ENCODE peak calls at places on chromosomes 16 and 17, in eight cellular contexts. One of them, this sample, is unnamed.

GRCh38 chr17:1783834-1784611 is 22.2 kb downstream of the SERPINF1 start:
- DNase-seq in heart right ventricle: peak; percentile 87
- DNase-seq in activated naive CD8-positive, alpha-beta T cell treated with anti-CD3 and anti-CD28 coated beads, Interleukin-2, amount 50 U/mL, for 24 hours: no peak
- DNase-seq in T-helper 1 cell: no peak
- DNase-seq in stimulated activated CD8-positive, alpha-beta memory T cell treated with anti-CD3 and anti-CD28 coated beads, Interleukin-4, amount 100 ng/mL, for 24 hours: no peak
- DNase-seq in CD8-positive, alpha-beta T cell: no peak
- DNase-seq in stimulated activated CD4-positive, alpha-beta T cell treated with anti-CD3 and anti-CD28 coated beads, Interleukin-4, amount 100 ng/mL, for 48 hours: no peak
- DNase-seq in fibroblast of villous mesenchyme: peak; percentile 94
- DNase-seq in this sample: no peak

GRCh38 chr17:17931159-17931558 is 41.0 kb downstream of the TOM1L2 start:
- DNase-seq in heart right ventricle: no peak
- DNase-seq in activated naive CD8-positive, alpha-beta T cell treated with anti-CD3 and anti-CD28 coated beads, Interleukin-2, amount 50 U/mL, for 24 hours: no peak
- DNase-seq in T-helper 1 cell: no peak
- DNase-seq in stimulated activated CD8-positive, alpha-beta memory T cell treated with anti-CD3 and anti-CD28 coated beads, Interleukin-4, amount 100 ng/mL, for 24 hours: no peak
- DNase-seq in CD8-positive, alpha-beta T cell: no peak
- DNase-seq in stimulated activated CD4-positive, alpha-beta T cell treated with anti-CD3 and anti-CD28 coated beads, Interleukin-4, amount 100 ng/mL, for 48 hours: no peak
- DNase-seq in fibroblast of villous mesenchyme: no peak
- DNase-seq in this sample: no peak

GRCh38 chr16:13611596-13611995 is 308.4 kb upstream of the ERCC4 start:
- DNase-seq in heart right ventricle: no peak
- DNase-seq in activated naive CD8-positive, alpha-beta T cell treated with anti-CD3 and anti-CD28 coated beads, Interleukin-2, amount 50 U/mL, for 24 hours: no peak
- DNase-seq in T-helper 1 cell: no peak
- DNase-seq in stimulated activated CD8-positive, alpha-beta memory T cell treated with anti-CD3 and anti-CD28 coated beads, Interleukin-4, amount 100 ng/mL, for 24 hours: no peak
- DNase-seq in CD8-positive, alpha-beta T cell: no peak
- DNase-seq in stimulated activated CD4-positive, alpha-beta T cell treated with anti-CD3 and anti-CD28 coated beads, Interleukin-4, amount 100 ng/mL, for 48 hours: no peak
- DNase-seq in fibroblast of villous mesenchyme: no peak
- DNase-seq in this sample: no peak

GRCh38 chr17:2087597-2088211 is 32.8 kb downstream of the HIC1 start:
- DNase-seq in heart right ventricle: peak; percentile 67
- DNase-seq in activated naive CD8-positive, alpha-beta T cell treated with anti-CD3 and anti-CD28 coated beads, Interleukin-2, amount 50 U/mL, for 24 hours: peak; percentile 62
- DNase-seq in T-helper 1 cell: no peak
- DNase-seq in stimulated activated CD8-positive, alpha-beta memory T cell treated with anti-CD3 and anti-CD28 coated beads, Interleukin-4, amount 100 ng/mL, for 24 hours: peak; percentile 42
- DNase-seq in CD8-positive, alpha-beta T cell: no peak
- DNase-seq in stimulated activated CD4-positive, alpha-beta T cell treated with anti-CD3 and anti-CD28 coated beads, Interleukin-4, amount 100 ng/mL, for 48 hours: peak; percentile 34
- DNase-seq in fibroblast of villous mesenchyme: no peak
- DNase-seq in this sample: no peak

GRCh38 chr16:50096791-50097190 is 31.0 kb downstream of the HEATR3 start:
- DNase-seq in heart right ventricle: no peak
- DNase-seq in activated naive CD8-positive, alpha-beta T cell treated with anti-CD3 and anti-CD28 coated beads, Interleukin-2, amount 50 U/mL, for 24 hours: no peak
- DNase-seq in T-helper 1 cell: no peak
- DNase-seq in stimulated activated CD8-positive, alpha-beta memory T cell treated with anti-CD3 and anti-CD28 coated beads, Interleukin-4, amount 100 ng/mL, for 24 hours: no peak
- DNase-seq in CD8-positive, alpha-beta T cell: no peak
- DNase-seq in stimulated activated CD4-positive, alpha-beta T cell treated with anti-CD3 and anti-CD28 coated beads, Interleukin-4, amount 100 ng/mL, for 48 hours: no peak
- DNase-seq in fibroblast of villous mesenchyme: peak; percentile 13
- DNase-seq in this sample: no peak

GRCh38 chr17:81164464-81165245 is 652 bp upstream of the PVALEF start:
- DNase-seq in heart right ventricle: no peak
- DNase-seq in activated naive CD8-positive, alpha-beta T cell treated with anti-CD3 and anti-CD28 coated beads, Interleukin-2, amount 50 U/mL, for 24 hours: no peak
- DNase-seq in T-helper 1 cell: no peak
- DNase-seq in stimulated activated CD8-positive, alpha-beta memory T cell treated with anti-CD3 and anti-CD28 coated beads, Interleukin-4, amount 100 ng/mL, for 24 hours: no peak
- DNase-seq in CD8-positive, alpha-beta T cell: no peak
- DNase-seq in stimulated activated CD4-positive, alpha-beta T cell treated with anti-CD3 and anti-CD28 coated beads, Interleukin-4, amount 100 ng/mL, for 48 hours: no peak
- DNase-seq in fibroblast of villous mesenchyme: no peak
- DNase-seq in this sample: no peak

GRCh38 chr17:41579484-41580243 is 7.0 kb downstream of the KRT14 start:
- DNase-seq in heart right ventricle: peak; percentile 80
- DNase-seq in activated naive CD8-positive, alpha-beta T cell treated with anti-CD3 and anti-CD28 coated beads, Interleukin-2, amount 50 U/mL, for 24 hours: peak; percentile 78
- DNase-seq in T-helper 1 cell: no peak
- DNase-seq in stimulated activated CD8-positive, alpha-beta memory T cell treated with anti-CD3 and anti-CD28 coated beads, Interleukin-4, amount 100 ng/mL, for 24 hours: peak; percentile 46
- DNase-seq in CD8-positive, alpha-beta T cell: peak; percentile 26
- DNase-seq in stimulated activated CD4-positive, alpha-beta T cell treated with anti-CD3 and anti-CD28 coated beads, Interleukin-4, amount 100 ng/mL, for 48 hours: peak; percentile 79
- DNase-seq in fibroblast of villous mesenchyme: peak; percentile 62
- DNase-seq in this sample: peak; percentile 43

GRCh38 chr17:50920891-50921595 is 54.9 kb upstream of the TOB1 start:
- DNase-seq in heart right ventricle: no peak
- DNase-seq in activated naive CD8-positive, alpha-beta T cell treated with anti-CD3 and anti-CD28 coated beads, Interleukin-2, amount 50 U/mL, for 24 hours: no peak
- DNase-seq in T-helper 1 cell: no peak
- DNase-seq in stimulated activated CD8-positive, alpha-beta memory T cell treated with anti-CD3 and anti-CD28 coated beads, Interleukin-4, amount 100 ng/mL, for 24 hours: no peak
- DNase-seq in CD8-positive, alpha-beta T cell: no peak
- DNase-seq in stimulated activated CD4-positive, alpha-beta T cell treated with anti-CD3 and anti-CD28 coated beads, Interleukin-4, amount 100 ng/mL, for 48 hours: no peak
- DNase-seq in fibroblast of villous mesenchyme: no peak
- DNase-seq in this sample: no peak

GRCh38 chr17:77692571-77693161 is 265.8 kb upstream of the TNRC6C start:
- DNase-seq in heart right ventricle: no peak
- DNase-seq in activated naive CD8-positive, alpha-beta T cell treated with anti-CD3 and anti-CD28 coated beads, Interleukin-2, amount 50 U/mL, for 24 hours: no peak
- DNase-seq in T-helper 1 cell: no peak
- DNase-seq in stimulated activated CD8-positive, alpha-beta memory T cell treated with anti-CD3 and anti-CD28 coated beads, Interleukin-4, amount 100 ng/mL, for 24 hours: no peak
- DNase-seq in CD8-positive, alpha-beta T cell: no peak
- DNase-seq in stimulated activated CD4-positive, alpha-beta T cell treated with anti-CD3 and anti-CD28 coated beads, Interleukin-4, amount 100 ng/mL, for 48 hours: no peak
- DNase-seq in fibroblast of villous mesenchyme: peak; percentile 2
- DNase-seq in this sample: no peak

GRCh38 chr17:58710948-58711552 is 18.6 kb downstream of the RAD51C start:
- DNase-seq in heart right ventricle: peak; percentile 21
- DNase-seq in activated naive CD8-positive, alpha-beta T cell treated with anti-CD3 and anti-CD28 coated beads, Interleukin-2, amount 50 U/mL, for 24 hours: peak; percentile 29
- DNase-seq in T-helper 1 cell: no peak
- DNase-seq in stimulated activated CD8-positive, alpha-beta memory T cell treated with anti-CD3 and anti-CD28 coated beads, Interleukin-4, amount 100 ng/mL, for 24 hours: peak; percentile 6
- DNase-seq in CD8-positive, alpha-beta T cell: no peak
- DNase-seq in stimulated activated CD4-positive, alpha-beta T cell treated with anti-CD3 and anti-CD28 coated beads, Interleukin-4, amount 100 ng/mL, for 48 hours: peak; percentile 15
- DNase-seq in fibroblast of villous mesenchyme: peak; percentile 76
- DNase-seq in this sample: no peak

GRCh38 chr16:81855552-81856153 is 76.6 kb downstream of the PLCG2 start:
- DNase-seq in heart right ventricle: no peak
- DNase-seq in activated naive CD8-positive, alpha-beta T cell treated with anti-CD3 and anti-CD28 coated beads, Interleukin-2, amount 50 U/mL, for 24 hours: no peak
- DNase-seq in T-helper 1 cell: no peak
- DNase-seq in stimulated activated CD8-positive, alpha-beta memory T cell treated with anti-CD3 and anti-CD28 coated beads, Interleukin-4, amount 100 ng/mL, for 24 hours: no peak
- DNase-seq in CD8-positive, alpha-beta T cell: no peak
- DNase-seq in stimulated activated CD4-positive, alpha-beta T cell treated with anti-CD3 and anti-CD28 coated beads, Interleukin-4, amount 100 ng/mL, for 48 hours: no peak
- DNase-seq in fibroblast of villous mesenchyme: no peak
- DNase-seq in this sample: no peak

GRCh38 chr16:15636392-15636873 is 6.5 kb downstream of the MARF1 start:
- DNase-seq in heart right ventricle: no peak
- DNase-seq in activated naive CD8-positive, alpha-beta T cell treated with anti-CD3 and anti-CD28 coated beads, Interleukin-2, amount 50 U/mL, for 24 hours: no peak
- DNase-seq in T-helper 1 cell: no peak
- DNase-seq in stimulated activated CD8-positive, alpha-beta memory T cell treated with anti-CD3 and anti-CD28 coated beads, Interleukin-4, amount 100 ng/mL, for 24 hours: no peak
- DNase-seq in CD8-positive, alpha-beta T cell: no peak
- DNase-seq in stimulated activated CD4-positive, alpha-beta T cell treated with anti-CD3 and anti-CD28 coated beads, Interleukin-4, amount 100 ng/mL, for 48 hours: no peak
- DNase-seq in fibroblast of villous mesenchyme: peak; percentile 70
- DNase-seq in this sample: no peak

GRCh38 chr16:871562-872330 is 71.2 kb upstream of the GNG13 start:
- DNase-seq in heart right ventricle: no peak
- DNase-seq in activated naive CD8-positive, alpha-beta T cell treated with anti-CD3 and anti-CD28 coated beads, Interleukin-2, amount 50 U/mL, for 24 hours: no peak
- DNase-seq in T-helper 1 cell: no peak
- DNase-seq in stimulated activated CD8-positive, alpha-beta memory T cell treated with anti-CD3 and anti-CD28 coated beads, Interleukin-4, amount 100 ng/mL, for 24 hours: no peak
- DNase-seq in CD8-positive, alpha-beta T cell: no peak
- DNase-seq in stimulated activated CD4-positive, alpha-beta T cell treated with anti-CD3 and anti-CD28 coated beads, Interleukin-4, amount 100 ng/mL, for 48 hours: no peak
- DNase-seq in fibroblast of villous mesenchyme: no peak
- DNase-seq in this sample: no peak

GRCh38 chr16:89051521-89052166 is 42.0 kb upstream of the ACSF3 start:
- DNase-seq in heart right ventricle: no peak
- DNase-seq in activated naive CD8-positive, alpha-beta T cell treated with anti-CD3 and anti-CD28 coated beads, Interleukin-2, amount 50 U/mL, for 24 hours: no peak
- DNase-seq in T-helper 1 cell: no peak
- DNase-seq in stimulated activated CD8-positive, alpha-beta memory T cell treated with anti-CD3 and anti-CD28 coated beads, Interleukin-4, amount 100 ng/mL, for 24 hours: no peak
- DNase-seq in CD8-positive, alpha-beta T cell: no peak
- DNase-seq in stimulated activated CD4-positive, alpha-beta T cell treated with anti-CD3 and anti-CD28 coated beads, Interleukin-4, amount 100 ng/mL, for 48 hours: no peak
- DNase-seq in fibroblast of villous mesenchyme: no peak
- DNase-seq in this sample: no peak

GRCh38 chr16:78235168-78235800 is 135.8 kb downstream of the WWOX start:
- DNase-seq in heart right ventricle: peak; percentile 64
- DNase-seq in activated naive CD8-positive, alpha-beta T cell treated with anti-CD3 and anti-CD28 coated beads, Interleukin-2, amount 50 U/mL, for 24 hours: peak; percentile 72
- DNase-seq in T-helper 1 cell: peak; percentile 12
- DNase-seq in stimulated activated CD8-positive, alpha-beta memory T cell treated with anti-CD3 and anti-CD28 coated beads, Interleukin-4, amount 100 ng/mL, for 24 hours: peak; percentile 42
- DNase-seq in CD8-positive, alpha-beta T cell: peak; percentile 33
- DNase-seq in stimulated activated CD4-positive, alpha-beta T cell treated with anti-CD3 and anti-CD28 coated beads, Interleukin-4, amount 100 ng/mL, for 48 hours: peak; percentile 58
- DNase-seq in fibroblast of villous mesenchyme: peak; percentile 58
- DNase-seq in this sample: no peak

GRCh38 chr17:76444518-76445311 is 8.2 kb downstream of the UBE2O start:
- DNase-seq in heart right ventricle: no peak
- DNase-seq in activated naive CD8-positive, alpha-beta T cell treated with anti-CD3 and anti-CD28 coated beads, Interleukin-2, amount 50 U/mL, for 24 hours: no peak
- DNase-seq in T-helper 1 cell: no peak
- DNase-seq in stimulated activated CD8-positive, alpha-beta memory T cell treated with anti-CD3 and anti-CD28 coated beads, Interleukin-4, amount 100 ng/mL, for 24 hours: no peak
- DNase-seq in CD8-positive, alpha-beta T cell: no peak
- DNase-seq in stimulated activated CD4-positive, alpha-beta T cell treated with anti-CD3 and anti-CD28 coated beads, Interleukin-4, amount 100 ng/mL, for 48 hours: no peak
- DNase-seq in fibroblast of villous mesenchyme: no peak
- DNase-seq in this sample: no peak

GRCh38 chr16:53429221-53429943 is 4.9 kb upstream of the RBL2 start:
- DNase-seq in heart right ventricle: no peak
- DNase-seq in activated naive CD8-positive, alpha-beta T cell treated with anti-CD3 and anti-CD28 coated beads, Interleukin-2, amount 50 U/mL, for 24 hours: no peak
- DNase-seq in T-helper 1 cell: no peak
- DNase-seq in stimulated activated CD8-positive, alpha-beta memory T cell treated with anti-CD3 and anti-CD28 coated beads, Interleukin-4, amount 100 ng/mL, for 24 hours: no peak
- DNase-seq in CD8-positive, alpha-beta T cell: no peak
- DNase-seq in stimulated activated CD4-positive, alpha-beta T cell treated with anti-CD3 and anti-CD28 coated beads, Interleukin-4, amount 100 ng/mL, for 48 hours: no peak
- DNase-seq in fibroblast of villous mesenchyme: peak; percentile 90
- DNase-seq in this sample: no peak

GRCh38 chr17:4858068-4858879 is 25.1 kb downstream of the MINK1 start:
- DNase-seq in heart right ventricle: peak; percentile 61
- DNase-seq in activated naive CD8-positive, alpha-beta T cell treated with anti-CD3 and anti-CD28 coated beads, Interleukin-2, amount 50 U/mL, for 24 hours: no peak
- DNase-seq in T-helper 1 cell: no peak
- DNase-seq in stimulated activated CD8-positive, alpha-beta memory T cell treated with anti-CD3 and anti-CD28 coated beads, Interleukin-4, amount 100 ng/mL, for 24 hours: no peak
- DNase-seq in CD8-positive, alpha-beta T cell: no peak
- DNase-seq in stimulated activated CD4-positive, alpha-beta T cell treated with anti-CD3 and anti-CD28 coated beads, Interleukin-4, amount 100 ng/mL, for 48 hours: no peak
- DNase-seq in fibroblast of villous mesenchyme: no peak
- DNase-seq in this sample: no peak

GRCh38 chr17:15263206-15263579 is 1.9 kb downstream of the PMP22 start:
- DNase-seq in heart right ventricle: peak; percentile 91
- DNase-seq in activated naive CD8-positive, alpha-beta T cell treated with anti-CD3 and anti-CD28 coated beads, Interleukin-2, amount 50 U/mL, for 24 hours: no peak
- DNase-seq in T-helper 1 cell: no peak
- DNase-seq in stimulated activated CD8-positive, alpha-beta memory T cell treated with anti-CD3 and anti-CD28 coated beads, Interleukin-4, amount 100 ng/mL, for 24 hours: no peak
- DNase-seq in CD8-positive, alpha-beta T cell: no peak
- DNase-seq in stimulated activated CD4-positive, alpha-beta T cell treated with anti-CD3 and anti-CD28 coated beads, Interleukin-4, amount 100 ng/mL, for 48 hours: no peak
- DNase-seq in fibroblast of villous mesenchyme: peak; percentile 73
- DNase-seq in this sample: no peak

GRCh38 chr16:81198635-81199034 is 39.9 kb upstream of the BCO1 start:
- DNase-seq in heart right ventricle: no peak
- DNase-seq in activated naive CD8-positive, alpha-beta T cell treated with anti-CD3 and anti-CD28 coated beads, Interleukin-2, amount 50 U/mL, for 24 hours: no peak
- DNase-seq in T-helper 1 cell: no peak
- DNase-seq in stimulated activated CD8-positive, alpha-beta memory T cell treated with anti-CD3 and anti-CD28 coated beads, Interleukin-4, amount 100 ng/mL, for 24 hours: no peak
- DNase-seq in CD8-positive, alpha-beta T cell: no peak
- DNase-seq in stimulated activated CD4-positive, alpha-beta T cell treated with anti-CD3 and anti-CD28 coated beads, Interleukin-4, amount 100 ng/mL, for 48 hours: no peak
- DNase-seq in fibroblast of villous mesenchyme: peak; percentile 47
- DNase-seq in this sample: no peak

GRCh38 chr16:47732122-47732805 is 271.1 kb downstream of the PHKB start:
- DNase-seq in heart right ventricle: no peak
- DNase-seq in activated naive CD8-positive, alpha-beta T cell treated with anti-CD3 and anti-CD28 coated beads, Interleukin-2, amount 50 U/mL, for 24 hours: peak; percentile 6
- DNase-seq in T-helper 1 cell: no peak
- DNase-seq in stimulated activated CD8-positive, alpha-beta memory T cell treated with anti-CD3 and anti-CD28 coated beads, Interleukin-4, amount 100 ng/mL, for 24 hours: no peak
- DNase-seq in CD8-positive, alpha-beta T cell: no peak
- DNase-seq in stimulated activated CD4-positive, alpha-beta T cell treated with anti-CD3 and anti-CD28 coated beads, Interleukin-4, amount 100 ng/mL, for 48 hours: no peak
- DNase-seq in fibroblast of villous mesenchyme: peak; percentile 91
- DNase-seq in this sample: peak; percentile 55

GRCh38 chr17:2172447-2172938 is 117.6 kb downstream of the HIC1 start:
- DNase-seq in heart right ventricle: peak; percentile 64
- DNase-seq in activated naive CD8-positive, alpha-beta T cell treated with anti-CD3 and anti-CD28 coated beads, Interleukin-2, amount 50 U/mL, for 24 hours: no peak
- DNase-seq in T-helper 1 cell: no peak
- DNase-seq in stimulated activated CD8-positive, alpha-beta memory T cell treated with anti-CD3 and anti-CD28 coated beads, Interleukin-4, amount 100 ng/mL, for 24 hours: no peak
- DNase-seq in CD8-positive, alpha-beta T cell: no peak
- DNase-seq in stimulated activated CD4-positive, alpha-beta T cell treated with anti-CD3 and anti-CD28 coated beads, Interleukin-4, amount 100 ng/mL, for 48 hours: no peak
- DNase-seq in fibroblast of villous mesenchyme: no peak
- DNase-seq in this sample: no peak

GRCh38 chr17:41547921-41548843 is 20.1 kb upstream of the KRT19 start:
- DNase-seq in heart right ventricle: peak; percentile 11
- DNase-seq in activated naive CD8-positive, alpha-beta T cell treated with anti-CD3 and anti-CD28 coated beads, Interleukin-2, amount 50 U/mL, for 24 hours: peak; percentile 80
- DNase-seq in T-helper 1 cell: no peak
- DNase-seq in stimulated activated CD8-positive, alpha-beta memory T cell treated with anti-CD3 and anti-CD28 coated beads, Interleukin-4, amount 100 ng/mL, for 24 hours: peak; percentile 55
- DNase-seq in CD8-positive, alpha-beta T cell: no peak
- DNase-seq in stimulated activated CD4-positive, alpha-beta T cell treated with anti-CD3 and anti-CD28 coated beads, Interleukin-4, amount 100 ng/mL, for 48 hours: peak; percentile 68
- DNase-seq in fibroblast of villous mesenchyme: peak; percentile 93
- DNase-seq in this sample: peak; percentile 97

GRCh38 chr16:85699628-85700027 is 10.9 kb upstream of the GINS2 start:
- DNase-seq in heart right ventricle: no peak
- DNase-seq in activated naive CD8-positive, alpha-beta T cell treated with anti-CD3 and anti-CD28 coated beads, Interleukin-2, amount 50 U/mL, for 24 hours: no peak
- DNase-seq in T-helper 1 cell: no peak
- DNase-seq in stimulated activated CD8-positive, alpha-beta memory T cell treated with anti-CD3 and anti-CD28 coated beads, Interleukin-4, amount 100 ng/mL, for 24 hours: no peak
- DNase-seq in CD8-positive, alpha-beta T cell: no peak
- DNase-seq in stimulated activated CD4-positive, alpha-beta T cell treated with anti-CD3 and anti-CD28 coated beads, Interleukin-4, amount 100 ng/mL, for 48 hours: no peak
- DNase-seq in fibroblast of villous mesenchyme: peak; percentile 16
- DNase-seq in this sample: peak; percentile 12

GRCh38 chr16:67842509-67843342 is 606 bp downstream of the THAP11 start:
- DNase-seq in heart right ventricle: peak; percentile 51
- DNase-seq in activated naive CD8-positive, alpha-beta T cell treated with anti-CD3 and anti-CD28 coated beads, Interleukin-2, amount 50 U/mL, for 24 hours: peak; percentile 66
- DNase-seq in T-helper 1 cell: peak; percentile 37
- DNase-seq in stimulated activated CD8-positive, alpha-beta memory T cell treated with anti-CD3 and anti-CD28 coated beads, Interleukin-4, amount 100 ng/mL, for 24 hours: peak; percentile 33
- DNase-seq in CD8-positive, alpha-beta T cell: peak; percentile 38
- DNase-seq in stimulated activated CD4-positive, alpha-beta T cell treated with anti-CD3 and anti-CD28 coated beads, Interleukin-4, amount 100 ng/mL, for 48 hours: peak; percentile 51
- DNase-seq in fibroblast of villous mesenchyme: peak; percentile 55
- DNase-seq in this sample: no peak

GRCh38 chr17:52032454-52032853 is 126.1 kb downstream of the CA10 start:
- DNase-seq in heart right ventricle: no peak
- DNase-seq in activated naive CD8-positive, alpha-beta T cell treated with anti-CD3 and anti-CD28 coated beads, Interleukin-2, amount 50 U/mL, for 24 hours: no peak
- DNase-seq in T-helper 1 cell: no peak
- DNase-seq in stimulated activated CD8-positive, alpha-beta memory T cell treated with anti-CD3 and anti-CD28 coated beads, Interleukin-4, amount 100 ng/mL, for 24 hours: no peak
- DNase-seq in CD8-positive, alpha-beta T cell: no peak
- DNase-seq in stimulated activated CD4-positive, alpha-beta T cell treated with anti-CD3 and anti-CD28 coated beads, Interleukin-4, amount 100 ng/mL, for 48 hours: no peak
- DNase-seq in fibroblast of villous mesenchyme: no peak
- DNase-seq in this sample: no peak

GRCh38 chr16:67561824-67562525 is 351 bp upstream of the CTCF start:
- DNase-seq in heart right ventricle: peak; percentile 97
- DNase-seq in activated naive CD8-positive, alpha-beta T cell treated with anti-CD3 and anti-CD28 coated beads, Interleukin-2, amount 50 U/mL, for 24 hours: peak; percentile 98
- DNase-seq in T-helper 1 cell: peak; percentile 96
- DNase-seq in stimulated activated CD8-positive, alpha-beta memory T cell treated with anti-CD3 and anti-CD28 coated beads, Interleukin-4, amount 100 ng/mL, for 24 hours: peak; percentile 96
- DNase-seq in CD8-positive, alpha-beta T cell: peak; percentile 93
- DNase-seq in stimulated activated CD4-positive, alpha-beta T cell treated with anti-CD3 and anti-CD28 coated beads, Interleukin-4, amount 100 ng/mL, for 48 hours: peak; percentile 96
- DNase-seq in fibroblast of villous mesenchyme: peak; percentile 98
- DNase-seq in this sample: peak; percentile 78

This sample was measured in kidney epithelial cell.